ENCODE peak calls at places on chromosomes 11 and 22, in four cellular contexts. One of them, this sample, is unnamed.

GRCh38 chr22:21041937-21042336 is 3.8 kb upstream of the LRRC74B start:
- DNase-seq in SK-N-SH: no peak
- DNase-seq in fibroblast of lung: peak
- DNase-seq in adrenal gland: no peak
- DNase-seq in this sample: no peak

GRCh38 chr11:121389651-121390050 is 62.5 kb upstream of the SORL1 start:
- DNase-seq in adrenal gland: no peak
- DNase-seq in SK-N-SH: no peak
- DNase-seq in fibroblast of lung: peak
- DNase-seq in this sample: no peak

GRCh38 chr11:33507967-33508366 is 192.7 kb downstream of the C11orf91 start:
- DNase-seq in fibroblast of lung: no peak
- DNase-seq in adrenal gland: peak
- DNase-seq in SK-N-SH: no peak
- DNase-seq in this sample: no peak

GRCh38 chr11:14904745-14905103 is 12.7 kb upstream of the CYP2R1 start:
- DNase-seq in adrenal gland: peak
- DNase-seq in SK-N-SH: no peak
- DNase-seq in fibroblast of lung: peak
- DNase-seq in this sample: peak

GRCh38 chr11:66063900-66064299 is 6.2 kb upstream of the PACS1 start:
- DNase-seq in fibroblast of lung: no peak
- DNase-seq in SK-N-SH: no peak
- DNase-seq in adrenal gland: no peak
- DNase-seq in this sample: no peak

GRCh38 chr11:36077886-36078685 is 134.2 kb downstream of the LDLRAD3 start:
- DNase-seq in SK-N-SH: no peak
- DNase-seq in adrenal gland: no peak
- DNase-seq in fibroblast of lung: no peak
- DNase-seq in this sample: no peak

GRCh38 chr11:27166130-27166529 is 125.5 kb downstream of the BBOX1 start:
- DNase-seq in fibroblast of lung: no peak
- DNase-seq in SK-N-SH: no peak
- DNase-seq in adrenal gland: no peak
- DNase-seq in this sample: no peak

GRCh38 chr11:73350908-73351636 is 25.1 kb upstream of the RELT start:
- DNase-seq in SK-N-SH: peak
- DNase-seq in fibroblast of lung: peak
- DNase-seq in adrenal gland: peak
- DNase-seq in this sample: peak

GRCh38 chr11:78110830-78111229 is 28.6 kb downstream of the ALG8 start:
- DNase-seq in adrenal gland: no peak
- DNase-seq in SK-N-SH: no peak
- DNase-seq in fibroblast of lung: peak
- DNase-seq in this sample: no peak

GRCh38 chr11:1854949-1855885 is 2.3 kb downstream of the LSP1 start:
- DNase-seq in fibroblast of lung: no peak
- DNase-seq in SK-N-SH: no peak
- DNase-seq in adrenal gland: no peak
- DNase-seq in this sample: no peak

GRCh38 chr11:80967649-80968048 is 1526.8 kb upstream of the TENM4 start:
- DNase-seq in adrenal gland: no peak
- DNase-seq in SK-N-SH: no peak
- DNase-seq in fibroblast of lung: no peak
- DNase-seq in this sample: no peak

GRCh38 chr11:122706261-122706660 is 50.7 kb downstream of the UBASH3B start:
- DNase-seq in fibroblast of lung: peak
- DNase-seq in SK-N-SH: no peak
- DNase-seq in adrenal gland: no peak
- DNase-seq in this sample: no peak

GRCh38 chr11:119791047-119791446 is 62.0 kb upstream of the NECTIN1 start:
- DNase-seq in fibroblast of lung: no peak
- DNase-seq in SK-N-SH: no peak
- DNase-seq in adrenal gland: no peak
- DNase-seq in this sample: no peak

GRCh38 chr22:43482310-43482625 is 70.5 kb downstream of the MPPED1 start:
- DNase-seq in fibroblast of lung: no peak
- DNase-seq in adrenal gland: no peak
- DNase-seq in SK-N-SH: no peak
- DNase-seq in this sample: no peak

GRCh38 chr22:30220338-30221009 is 26.1 kb downstream of the LIF start:
- DNase-seq in SK-N-SH: no peak
- DNase-seq in adrenal gland: no peak
- DNase-seq in fibroblast of lung: no peak
- DNase-seq in this sample: no peak

GRCh38 chr11:3130269-3131071 is 34.6 kb downstream of the OSBPL5 start:
- DNase-seq in fibroblast of lung: no peak
- DNase-seq in adrenal gland: no peak
- DNase-seq in SK-N-SH: no peak
- DNase-seq in this sample: no peak

GRCh38 chr11:95647355-95647754 is 142.2 kb downstream of the FAM76B start:
- DNase-seq in adrenal gland: no peak
- DNase-seq in SK-N-SH: no peak
- DNase-seq in fibroblast of lung: peak
- DNase-seq in this sample: no peak

GRCh38 chr11:39459606-39460005 is 1999.8 kb downstream of the LRRC4C start:
- DNase-seq in fibroblast of lung: no peak
- DNase-seq in adrenal gland: no peak
- DNase-seq in SK-N-SH: no peak
- DNase-seq in this sample: no peak

GRCh38 chr11:34548278-34548677 is 34.7 kb upstream of the ELF5 start:
- DNase-seq in fibroblast of lung: no peak
- DNase-seq in SK-N-SH: no peak
- DNase-seq in adrenal gland: no peak
- DNase-seq in this sample: no peak

GRCh38 chr11:110453684-110454354 is 24.1 kb downstream of the FDX1 start:
- DNase-seq in adrenal gland: no peak
- DNase-seq in fibroblast of lung: peak
- DNase-seq in SK-N-SH: no peak
- DNase-seq in this sample: no peak

GRCh38 chr22:44616882-44617655 is 84.9 kb upstream of the PRR5 start:
- DNase-seq in adrenal gland: no peak
- DNase-seq in fibroblast of lung: no peak
- DNase-seq in SK-N-SH: peak
- DNase-seq in this sample: no peak

GRCh38 chr22:32836286-32836859 is 34.9 kb downstream of the TIMP3 start:
- DNase-seq in SK-N-SH: peak
- DNase-seq in adrenal gland: peak
- DNase-seq in fibroblast of lung: no peak
- DNase-seq in this sample: no peak

GRCh38 chr11:23012930-23013329 is 152.7 kb upstream of the CCDC179 start:
- DNase-seq in fibroblast of lung: no peak
- DNase-seq in SK-N-SH: no peak
- DNase-seq in adrenal gland: no peak
- DNase-seq in this sample: no peak

GRCh38 chr22:20080776-20081654 is 974 bp downstream of the DGCR8 start:
- DNase-seq in SK-N-SH: peak
- DNase-seq in adrenal gland: peak
- DNase-seq in fibroblast of lung: peak
- DNase-seq in this sample: no peak

GRCh38 chr11:36034572-36035331 is 90.9 kb downstream of the LDLRAD3 start:
- DNase-seq in adrenal gland: no peak
- DNase-seq in SK-N-SH: peak
- DNase-seq in fibroblast of lung: peak
- DNase-seq in this sample: no peak

GRCh38 chr22:26848244-26848920 is 191.0 kb downstream of the MIAT start:
- DNase-seq in SK-N-SH: no peak
- DNase-seq in fibroblast of lung: peak
- DNase-seq in adrenal gland: no peak
- DNase-seq in this sample: peak

GRCh38 chr11:68839953-68840641 is 1.6 kb downstream of the CPT1A start:
- DNase-seq in adrenal gland: no peak
- DNase-seq in SK-N-SH: no peak
- DNase-seq in fibroblast of lung: peak
- DNase-seq in this sample: no peak

GRCh38 chr22:49015993-49016908 is 811.4 kb downstream of the BRD1 start:
- DNase-seq in adrenal gland: no peak
- DNase-seq in fibroblast of lung: no peak
- DNase-seq in SK-N-SH: peak
- DNase-seq in this sample: peak

DNA sequence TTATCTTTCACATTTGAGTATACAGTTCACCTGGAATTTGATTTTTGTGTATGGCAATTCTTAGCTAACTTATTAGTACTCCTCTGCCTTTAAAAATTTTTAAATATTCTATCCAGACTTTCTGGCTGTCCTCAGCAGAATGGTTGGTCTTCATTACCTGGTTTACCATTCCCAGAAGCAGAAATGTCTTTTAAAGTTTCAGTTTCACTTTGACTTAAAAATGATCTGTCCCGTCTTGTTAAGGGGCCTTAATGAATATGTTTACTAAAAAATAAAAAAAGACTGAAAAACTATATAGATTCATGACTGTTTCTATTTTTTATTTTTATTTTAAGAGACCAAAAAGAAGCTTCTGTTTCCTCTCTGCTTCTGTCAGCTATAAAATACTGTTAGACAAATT is 70.5 kb upstream of the TNRC6B start:
- DNase-seq in adrenal gland: no peak
- DNase-seq in SK-N-SH: no peak
- DNase-seq in fibroblast of lung: no peak
- DNase-seq in this sample: no peak
- H3K4me3 ChIP-seq in adrenal gland: no peak
- H3K4me3 ChIP-seq in SK-N-SH: no peak
- H3K4me3 ChIP-seq in fibroblast of lung: peak
- H3K4me3 ChIP-seq in this sample: peak

GRCh38 chr11:111765320-111765983 is 737 bp downstream of the PPP2R1B start:
- DNase-seq in fibroblast of lung: peak
- DNase-seq in adrenal gland: no peak
- DNase-seq in SK-N-SH: no peak
- DNase-seq in this sample: no peak

GRCh38 chr11:111765984-111766833 is at the start of gene PPP2R1B:
- DNase-seq in SK-N-SH: peak
- DNase-seq in adrenal gland: peak
- DNase-seq in fibroblast of lung: peak
- DNase-seq in this sample: peak

GRCh38 chr11:111764621-111765020 is 1.6 kb downstream of the PPP2R1B start:
- DNase-seq in fibroblast of lung: peak
- DNase-seq in SK-N-SH: no peak
- DNase-seq in adrenal gland: no peak
- DNase-seq in this sample: no peak

GRCh38 chr11:111762981-111763643 is 3.1 kb downstream of the PPP2R1B start:
- DNase-seq in SK-N-SH: no peak
- DNase-seq in adrenal gland: no peak
- DNase-seq in fibroblast of lung: peak
- DNase-seq in this sample: no peak

DNA sequence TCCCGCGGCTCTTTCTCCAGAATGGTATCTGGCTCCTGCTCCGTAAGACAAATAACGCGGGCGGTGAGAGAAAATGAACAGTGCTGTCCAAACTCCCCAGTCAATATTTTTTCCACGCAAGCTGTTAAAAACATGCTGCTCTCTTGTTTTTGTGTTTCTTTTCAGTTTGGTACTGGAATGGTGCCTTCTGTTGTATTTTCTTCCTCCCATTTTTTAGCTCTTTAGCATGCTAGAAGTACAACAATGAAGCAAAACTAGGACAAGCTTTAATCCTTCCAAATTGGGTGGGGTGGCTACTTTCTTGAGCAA is 599 bp upstream of the PPP2R1B start:
- DNase-seq in adrenal gland: no peak
- DNase-seq in fibroblast of lung: no peak
- DNase-seq in SK-N-SH: no peak
- DNase-seq in this sample: no peak
- H3K4me3 ChIP-seq in adrenal gland: no peak
- H3K4me3 ChIP-seq in fibroblast of lung: peak
- H3K4me3 ChIP-seq in SK-N-SH: peak
- H3K4me3 ChIP-seq in this sample: peak

GRCh38 chr11:19679952-19680823 is 32.4 kb upstream of the NAV2 start:
- DNase-seq in fibroblast of lung: peak
- DNase-seq in adrenal gland: peak
- DNase-seq in SK-N-SH: peak
- DNase-seq in this sample: peak
- H3K4me3 ChIP-seq in fibroblast of lung: no peak
- H3K4me3 ChIP-seq in adrenal gland: no peak
- H3K4me3 ChIP-seq in SK-N-SH: no peak
- H3K4me3 ChIP-seq in this sample: no peak

GRCh38 chr11:9386901-9387300 is 2.4 kb downstream of the IPO7 start:
- DNase-seq in adrenal gland: no peak
- DNase-seq in fibroblast of lung: no peak
- DNase-seq in SK-N-SH: no peak
- DNase-seq in this sample: no peak
- H3K4me3 ChIP-seq in adrenal gland: no peak
- H3K4me3 ChIP-seq in fibroblast of lung: no peak
- H3K4me3 ChIP-seq in SK-N-SH: no peak
- H3K4me3 ChIP-seq in this sample: no peak

DNA sequence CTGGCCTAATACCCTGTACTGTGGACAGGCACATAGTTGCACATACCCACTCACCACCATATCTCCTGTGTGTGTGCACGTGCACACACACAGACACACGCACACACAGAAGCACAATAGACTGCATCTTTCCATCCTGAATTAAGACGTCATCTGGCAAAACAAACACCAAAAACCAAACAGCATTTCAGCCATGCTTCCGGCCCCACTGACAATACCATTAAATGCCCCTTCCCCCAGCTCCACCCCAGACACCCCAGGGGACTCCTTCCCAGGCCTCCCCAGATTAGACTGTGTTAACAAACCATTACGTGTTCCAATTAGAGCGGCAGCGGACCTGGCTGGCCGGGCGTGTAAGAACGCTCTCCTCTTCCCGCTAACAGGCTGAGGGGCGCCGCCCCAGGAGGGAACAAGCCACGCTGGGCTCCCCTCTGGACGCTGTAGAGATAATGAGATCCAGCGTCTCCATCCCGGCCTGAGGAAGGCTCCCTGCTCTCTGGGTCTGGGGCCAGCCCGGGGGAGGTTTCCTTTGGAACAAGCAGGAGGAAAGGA is 72.7 kb downstream of the TP53I11 start:
- DNase-seq in SK-N-SH: no peak
- DNase-seq in fibroblast of lung: peak
- DNase-seq in adrenal gland: no peak
- DNase-seq in this sample: no peak
- H3K4me3 ChIP-seq in SK-N-SH: no peak
- H3K4me3 ChIP-seq in fibroblast of lung: no peak
- H3K4me3 ChIP-seq in adrenal gland: no peak
- H3K4me3 ChIP-seq in this sample: no peak

DNA sequence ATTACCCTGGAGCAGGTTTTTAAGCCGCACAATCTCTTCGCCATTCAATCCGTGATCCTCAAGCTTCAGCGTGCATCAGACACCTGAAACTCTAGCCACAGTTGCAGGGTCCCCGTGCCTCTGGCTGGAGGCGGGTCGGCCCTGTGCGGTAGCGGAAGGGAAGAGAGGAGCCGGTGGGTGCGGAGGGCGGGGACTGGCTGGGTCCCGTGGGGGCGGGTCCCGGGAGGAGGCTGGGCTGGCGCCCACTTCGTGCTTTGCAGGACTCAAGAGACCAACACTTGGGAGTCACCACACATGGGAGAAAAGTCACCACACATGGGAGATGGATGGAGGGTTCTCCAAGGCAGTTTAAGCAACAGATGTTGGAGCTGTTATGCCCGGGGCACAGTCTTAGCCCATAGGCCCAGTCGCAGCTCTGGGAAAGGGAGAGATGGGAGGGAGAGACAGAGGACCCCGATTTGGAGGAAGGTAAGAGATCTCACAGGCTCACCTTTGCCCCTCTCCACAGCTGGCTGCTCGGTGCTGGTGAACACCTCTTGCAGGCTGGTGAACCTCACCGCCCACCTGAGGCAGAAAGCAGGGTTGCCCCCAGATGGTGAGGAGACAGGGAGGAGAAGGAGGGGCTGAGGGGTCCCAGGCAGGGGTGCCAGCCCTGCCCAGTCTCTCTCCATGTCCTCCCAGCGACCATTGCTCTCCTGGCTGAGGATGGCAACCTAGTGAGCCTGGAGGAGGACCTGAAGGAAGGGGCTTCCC is 965 bp downstream of the C22orf15 start:
- DNase-seq in fibroblast of lung: no peak
- DNase-seq in SK-N-SH: peak
- DNase-seq in adrenal gland: no peak
- DNase-seq in this sample: no peak
- H3K4me3 ChIP-seq in fibroblast of lung: no peak
- H3K4me3 ChIP-seq in SK-N-SH: no peak
- H3K4me3 ChIP-seq in adrenal gland: no peak
- H3K4me3 ChIP-seq in this sample: no peak